ENCODE peak calls at places on chromosomes 3 and 15, in ten cellular contexts. T is Calu3, R is BJ, C is HS-5, N is mesenteric fat pad, Z is hepatic stellate cell, Q is ACHN, P is T-helper 1 cell, X is SK-MEL-5, S is NCI-H460. L is an unnamed sample.

GRCh38 chr3:136818851-136819783 is at the start of gene SLC35G2:
- DNase-seq in T (peak; percentile 84), C (peak; percentile 77), S (no peak), X (peak; percentile 57), P (peak; percentile 10), Z (peak; percentile 70), N (peak; percentile 90), R (no peak), Q (peak; percentile 75), L (peak; percentile 73)

GRCh38 chr3:16239082-16239770 is 25.5 kb downstream of the DPH3 start:
- DNase-seq in X (no peak), S (no peak), P (no peak), C (no peak), N (no peak), Q (no peak), R (no peak), Z (no peak), T (no peak), L (no peak)

GRCh38 chr15:56948766-56949105 is 30.3 kb downstream of the TCF12 start:
- DNase-seq in C (no peak), N (no peak), Z (no peak), T (no peak), S (no peak), X (no peak), P (no peak), R (no peak), Q (no peak), L (no peak)

GRCh38 chr15:39199076-39199475 is 381.8 kb upstream of the THBS1 start:
- DNase-seq in C (no peak), Q (no peak), Z (no peak), X (peak; percentile 88), N (no peak), S (no peak), R (peak; percentile 84), P (no peak), T (no peak), L (peak; percentile 40)

GRCh38 chr15:99146661-99147060 is 41.8 kb downstream of the SYNM start:
- DNase-seq in R (no peak), S (no peak), P (no peak), T (no peak), Q (no peak), N (no peak), C (no peak), X (no peak), Z (no peak), L (no peak)

GRCh38 chr3:149547413-149547812 is 72.9 kb downstream of the TM4SF4 start:
- DNase-seq in R (no peak), C (no peak), N (no peak), P (no peak), S (no peak), Z (no peak), X (no peak), T (no peak), Q (no peak), L (no peak)

GRCh38 chr3:63724987-63725386 is 72.5 kb downstream of the SNTN start:
- DNase-seq in R (peak; percentile 73), S (no peak), T (peak; percentile 77), Q (peak; percentile 92), Z (peak; percentile 70), C (peak; percentile 82), N (no peak), P (no peak), X (no peak), L (no peak)

GRCh38 chr15:91124155-91124554 is 24.1 kb downstream of the SV2B start:
- DNase-seq in Q (no peak), N (peak; percentile 4), R (no peak), S (no peak), X (no peak), P (no peak), T (no peak), C (no peak), Z (no peak), L (no peak)

GRCh38 chr3:98581474-98581873 is 11.9 kb downstream of the CPOX start:
- DNase-seq in Z (no peak), N (no peak), S (no peak), Q (no peak), C (no peak), T (no peak), R (no peak), X (no peak), P (no peak), L (no peak)

GRCh38 chr15:31476866-31477265 is 150.2 kb downstream of the KLF13 start:
- DNase-seq in X (no peak), S (no peak), C (no peak), Z (no peak), N (peak; percentile 2), P (no peak), Q (no peak), R (no peak), T (no peak), L (no peak)

GRCh38 chr3:51975857-51976549 is 1.1 kb downstream of the ABHD14A start:
- DNase-seq in R (no peak), T (no peak), Q (peak; percentile 54), X (no peak), Z (peak; percentile 74), S (no peak), N (no peak), C (no peak), P (no peak), L (peak; percentile 86)

GRCh38 chr3:159593927-159594605 is 394.6 kb upstream of the IL12A start:
- DNase-seq in T (no peak), P (no peak), Z (no peak), X (no peak), N (no peak), R (no peak), S (no peak), C (no peak), Q (no peak), L (no peak)

GRCh38 chr15:75544273-75544862 is 34.7 kb downstream of the PTPN9 start:
- DNase-seq in N (no peak), Q (no peak), S (no peak), T (no peak), C (no peak), P (no peak), Z (no peak), R (no peak), X (no peak), L (no peak)

GRCh38 chr3:39138804-39139415 is 14.5 kb downstream of the CSRNP1 start:
- DNase-seq in C (no peak), S (no peak), P (no peak), Z (no peak), T (no peak), R (no peak), X (no peak), N (peak; percentile 80), Q (no peak), L (no peak)

GRCh38 chr3:6743067-6743720 is 117.7 kb upstream of the GRM7 start:
- DNase-seq in X (no peak), S (no peak), Z (no peak), Q (no peak), N (no peak), R (no peak), P (no peak), C (no peak), T (no peak), L (no peak)

GRCh38 chr3:116524455-116524854 is 79.2 kb upstream of the LSAMP start:
- DNase-seq in T (no peak), C (peak; percentile 33), Q (no peak), R (no peak), S (no peak), X (no peak), P (no peak), N (no peak), Z (no peak), L (no peak)